ENCODE peak calls at places on chromosomes 7 and 10, in eight cellular contexts. P is fibroblast of lung, E is fibroblast of the aortic adventitia, U is sigmoid colon, F is epithelial cell of esophagus, K is GM06990, H is cardiac muscle cell, D is IMR-90. J is an unnamed sample.

GRCh38 chr7:32495298-32496051 is at the start of gene AVL9:
- DNase-seq in P (peak), E (peak), U (peak), F (peak), K (peak), H (peak), D (peak), J (peak)

GRCh38 chr7:25732771-25733217 is 419.2 kb upstream of the NFE2L3 start:
- DNase-seq in P (no peak), E (no peak), U (no peak), F (no peak), K (no peak), H (no peak), D (no peak), J (no peak)

GRCh38 chr7:22295402-22296264 is 61.3 kb downstream of the RAPGEF5 start:
- DNase-seq in P (no peak), E (peak), U (no peak), F (peak), K (no peak), H (peak), D (no peak), J (peak)

GRCh38 chr10:111475720-111476119 is 398.9 kb downstream of the ADRA2A start:
- DNase-seq in P (peak), E (peak), U (no peak), F (peak), K (no peak), H (no peak), D (no peak), J (no peak)

GRCh38 chr10:120735773-120736371 is 115.3 kb upstream of the WDR11 start:
- DNase-seq in P (peak), E (peak), U (no peak), F (peak), K (no peak), H (peak), D (peak), J (peak)

GRCh38 chr10:74991435-74991834 is 120.0 kb upstream of the SAMD8 start:
- DNase-seq in P (no peak), E (no peak), U (no peak), F (peak), K (no peak), H (peak), D (no peak), J (peak)

GRCh38 chr10:130421909-130422308 is 285.7 kb downstream of the GLRX3 start:
- DNase-seq in P (no peak), E (no peak), U (no peak), F (no peak), K (no peak), H (no peak), D (no peak), J (no peak)

GRCh38 chr10:86317949-86318725 is 48.5 kb downstream of the GRID1 start:
- DNase-seq in P (no peak), E (no peak), U (peak), F (no peak), K (no peak), H (no peak), D (no peak), J (no peak)

GRCh38 chr10:122176232-122176865 is 94.7 kb upstream of the BTBD16 start:
- DNase-seq in P (peak), E (peak), U (no peak), F (no peak), K (no peak), H (peak), D (peak), J (no peak)
- TF ChIP-seq CTCF in P (no peak), E (no peak), U (no peak), F (no peak), K (no peak), H (no peak), D (no peak), J (no peak)

GRCh38 chr7:55254242-55254595 is 110.9 kb upstream of the LANCL2 start:
- DNase-seq in P (no peak), E (no peak), U (no peak), F (no peak), K (no peak), H (no peak), D (no peak), J (no peak)
- H3K4me3 ChIP-seq in P (peak), E (peak), U (peak), F (peak), K (no peak), H (peak), D (peak), J (peak)

GRCh38 chr7:76514926-76515325 is 4.6 kb downstream of the UPK3B start:
- DNase-seq in P (no peak), E (no peak), U (no peak), F (no peak), K (no peak), H (no peak), D (no peak), J (no peak)

GRCh38 chr7:76513817-76514799 is 3.8 kb downstream of the UPK3B start:
- DNase-seq in P (no peak), E (no peak), U (peak), F (no peak), K (no peak), H (no peak), D (no peak), J (no peak)

GRCh38 chr7:76515999-76516443 is 5.7 kb downstream of the UPK3B start:
- DNase-seq in P (peak), E (no peak), U (peak), F (peak), K (peak), H (peak), D (peak), J (peak)

GRCh38 chr7:76509931-76510877 is at the start of gene UPK3B:
- DNase-seq in P (peak), E (no peak), U (peak), F (peak), K (no peak), H (peak), D (no peak), J (no peak)

GRCh38 chr7:76512941-76513816 is 2.8 kb downstream of the UPK3B start:
- DNase-seq in P (no peak), E (no peak), U (peak), F (no peak), K (no peak), H (peak), D (no peak), J (no peak)
- TF ChIP-seq CTCF in P (peak), E (peak), U (no peak), F (peak), K (peak), H (peak), D (peak), J (peak)

DNA sequence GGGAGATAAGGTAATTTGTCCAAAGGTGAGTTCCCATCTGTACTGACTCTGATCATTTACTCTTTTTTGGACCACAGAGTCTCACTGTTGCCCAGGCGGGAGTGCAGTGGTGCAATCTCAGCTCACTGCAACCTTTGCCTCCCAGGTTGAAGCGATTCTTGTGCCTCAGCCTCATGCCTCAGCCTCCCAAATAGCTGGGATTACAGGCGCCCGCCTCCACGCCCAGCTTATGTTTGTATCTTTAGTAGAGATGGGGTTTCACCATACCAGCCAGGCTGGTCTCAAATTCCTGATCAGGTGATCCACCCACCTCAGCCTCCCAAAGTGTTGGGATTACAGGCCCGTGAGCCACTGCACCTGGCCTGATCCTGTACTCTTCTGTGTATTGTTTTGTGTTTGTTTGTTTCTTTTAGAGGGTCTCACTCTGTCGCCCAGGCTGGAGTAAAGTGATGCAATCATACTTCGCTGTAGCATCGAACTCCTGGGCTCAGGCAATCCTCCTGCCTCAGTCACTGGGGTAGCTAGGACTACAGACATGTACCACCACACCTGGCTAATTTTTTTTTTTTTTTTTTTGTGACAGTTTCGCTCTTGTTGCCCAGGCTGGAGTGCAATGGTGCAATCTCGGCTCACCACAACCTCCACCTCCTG is 2.4 kb downstream of the NOLC1 start:
- DNase-seq in P (no peak), E (no peak), U (no peak), F (peak), K (no peak), H (no peak), D (no peak), J (no peak)
- H3K4me3 ChIP-seq in P (no peak), E (no peak), U (no peak), F (no peak), K (no peak), H (no peak), D (no peak), J (no peak)

GRCh38 chr10:122558452-122558851 is 2.1 kb upstream of the DMBT1 start:
- DNase-seq in P (no peak), E (no peak), U (no peak), F (peak), K (no peak), H (no peak), D (no peak), J (no peak)

GRCh38 chr10:122559228-122559627 is 1.3 kb upstream of the DMBT1 start:
- DNase-seq in P (peak), E (no peak), U (no peak), F (peak), K (no peak), H (no peak), D (no peak), J (no peak)

GRCh38 chr10:122555431-122555830 is 5.1 kb upstream of the DMBT1 start:
- DNase-seq in P (no peak), E (no peak), U (no peak), F (no peak), K (no peak), H (no peak), D (no peak), J (no peak)

GRCh38 chr10:122560279-122560804 is at the start of gene DMBT1:
- DNase-seq in P (no peak), E (no peak), U (no peak), F (peak), K (no peak), H (no peak), D (no peak), J (no peak)

GRCh38 chr10:122557516-122557915 is 3.0 kb upstream of the DMBT1 start:
- DNase-seq in P (no peak), E (no peak), U (no peak), F (peak), K (no peak), H (peak), D (no peak), J (no peak)
- TF ChIP-seq CTCF in P (no peak), E (no peak), U (no peak), F (no peak), K (no peak), H (no peak), D (no peak), J (no peak)

GRCh38 chr7:105835441-105835840 is 41.0 kb downstream of the ATXN7L1 start:
- DNase-seq in P (peak), E (no peak), U (no peak), F (no peak), K (no peak), H (no peak), D (no peak), J (no peak)
- H3K4me3 ChIP-seq in P (no peak), E (no peak), U (no peak), F (no peak), K (no peak), H (no peak), D (no peak), J (no peak)

DNA sequence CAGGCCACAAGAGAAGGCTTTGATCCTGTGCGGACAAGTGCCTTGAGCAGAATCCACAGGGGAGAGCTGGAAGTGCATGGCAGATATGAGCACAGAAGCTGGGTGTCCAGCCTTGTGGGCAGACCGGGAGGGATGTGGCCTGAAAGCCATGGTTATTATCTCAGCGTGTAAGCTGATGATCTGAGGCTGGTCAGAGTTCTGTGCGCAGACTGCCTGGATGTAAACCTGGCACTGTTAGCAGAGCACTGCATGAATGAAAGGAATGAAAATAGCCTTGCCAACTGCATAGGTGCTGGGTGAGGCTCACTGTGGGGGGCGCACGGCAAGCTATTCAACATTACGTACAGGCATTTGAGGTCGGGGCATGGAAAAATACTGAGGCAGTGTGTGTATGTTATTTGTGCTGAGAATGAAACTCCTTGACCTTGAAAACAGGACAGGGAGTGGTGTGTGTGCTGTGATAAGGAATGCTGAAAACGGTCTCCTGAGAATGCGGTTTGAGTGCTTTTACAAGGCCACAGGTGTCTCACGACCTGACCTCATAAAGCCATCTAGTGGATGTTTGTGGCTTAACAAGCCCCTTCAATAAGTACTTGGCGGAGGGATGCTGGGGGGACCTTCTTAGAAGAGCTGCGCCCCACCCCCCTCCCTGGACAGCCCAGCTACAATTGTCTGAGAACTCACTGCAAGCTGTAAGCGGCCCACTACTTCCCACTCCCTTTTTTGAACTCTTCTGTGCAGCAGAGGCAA is 18.7 kb downstream of the AKR1C1 start:
- DNase-seq in P (peak), E (peak), U (no peak), F (peak), K (no peak), H (peak), D (peak), J (peak)
- TF ChIP-seq CTCF in P (peak), E (peak), U (no peak), F (peak), K (peak), H (peak), D (peak), J (peak)